ENCODE peak calls at places on chromosomes 5 and 9, in nine cellular contexts. Y, I, B, A, P, C, K, S and X are unnamed samples.

GRCh38 chr9:109427886-109428285 is 70.2 kb downstream of the PTPN3 start:
- DNase-seq in Y (no peak), I (no peak), B (no peak), A (no peak), P (no peak), C (no peak), K (no peak), S (no peak), X (no peak)

GRCh38 chr9:109253637-109254284 is 67.1 kb downstream of the EPB41L4B start:
- DNase-seq in Y (no peak), I (peak; percentile 82), B (no peak), A (peak; percentile 52), P (no peak), C (no peak), K (no peak), S (peak; percentile 42), X (no peak)

GRCh38 chr9:127154003-127154389 is 31.6 kb upstream of the ANGPTL2 start:
- DNase-seq in Y (no peak), I (no peak), B (no peak), A (no peak), P (no peak), C (no peak), K (no peak), S (no peak), X (no peak)

GRCh38 chr5:143541943-143542797 is 138.7 kb upstream of the NR3C1 start:
- DNase-seq in Y (no peak), I (no peak), B (no peak), A (no peak), P (no peak), C (no peak), K (no peak), S (no peak), X (no peak)

GRCh38 chr9:132539071-132539470 is 43.3 kb upstream of the BARHL1 start:
- DNase-seq in Y (no peak), I (no peak), B (no peak), A (no peak), P (no peak), C (no peak), K (no peak), S (no peak), X (no peak)

GRCh38 chr9:110797611-110798010 is 129.0 kb downstream of the MUSK start:
- DNase-seq in Y (no peak), I (peak; percentile 95), B (no peak), A (no peak), P (no peak), C (no peak), K (no peak), S (no peak), X (no peak)

GRCh38 chr5:40464461-40464860 is 215.3 kb upstream of the PTGER4 start:
- DNase-seq in Y (no peak), I (peak; percentile 15), B (no peak), A (no peak), P (no peak), C (no peak), K (no peak), S (no peak), X (no peak)

GRCh38 chr9:83238871-83239624 is 176.1 kb upstream of the RASEF start:
- DNase-seq in Y (no peak), I (no peak), B (no peak), A (no peak), P (no peak), C (no peak), K (no peak), S (no peak), X (no peak)

GRCh38 chr9:17484906-17485305 is 94.0 kb upstream of the SH3GL2 start:
- DNase-seq in Y (no peak), I (peak; percentile 11), B (no peak), A (no peak), P (no peak), C (no peak), K (no peak), S (no peak), X (no peak)

GRCh38 chr9:109640232-109641078 is 139.5 kb upstream of the PALM2AKAP2 start:
- DNase-seq in Y (no peak), I (peak; percentile 22), B (no peak), A (peak; percentile 70), P (no peak), C (no peak), K (no peak), S (peak; percentile 36), X (no peak)

GRCh38 chr9:123377211-123377971 is 21.4 kb downstream of the CRB2 start:
- DNase-seq in Y (no peak), I (no peak), B (no peak), A (no peak), P (no peak), C (no peak), K (no peak), S (no peak), X (no peak)

GRCh38 chr9:131707677-131708612 is 31.9 kb downstream of the RAPGEF1 start:
- DNase-seq in Y (peak; percentile 17), I (peak; percentile 81), B (no peak), A (peak; percentile 59), P (no peak), C (no peak), K (no peak), S (peak; percentile 86), X (peak; percentile 14)

GRCh38 chr9:122463828-122464632 is 13.7 kb downstream of the OR1J1 start:
- DNase-seq in Y (no peak), I (no peak), B (peak; percentile 27), A (no peak), P (no peak), C (no peak), K (no peak), S (no peak), X (no peak)

GRCh38 chr9:69976165-69976564 is 67.5 kb upstream of the MAMDC2 start:
- DNase-seq in Y (no peak), I (peak; percentile 97), B (no peak), A (no peak), P (no peak), C (no peak), K (no peak), S (no peak), X (no peak)

GRCh38 chr5:67732471-67732870 is 483.1 kb upstream of the PIK3R1 start:
- DNase-seq in Y (no peak), I (no peak), B (no peak), A (no peak), P (no peak), C (no peak), K (no peak), S (no peak), X (no peak)

GRCh38 chr5:51208291-51208690 is 175.0 kb upstream of the ISL1 start:
- DNase-seq in Y (no peak), I (no peak), B (no peak), A (no peak), P (no peak), C (no peak), K (no peak), S (no peak), X (no peak)

DNA sequence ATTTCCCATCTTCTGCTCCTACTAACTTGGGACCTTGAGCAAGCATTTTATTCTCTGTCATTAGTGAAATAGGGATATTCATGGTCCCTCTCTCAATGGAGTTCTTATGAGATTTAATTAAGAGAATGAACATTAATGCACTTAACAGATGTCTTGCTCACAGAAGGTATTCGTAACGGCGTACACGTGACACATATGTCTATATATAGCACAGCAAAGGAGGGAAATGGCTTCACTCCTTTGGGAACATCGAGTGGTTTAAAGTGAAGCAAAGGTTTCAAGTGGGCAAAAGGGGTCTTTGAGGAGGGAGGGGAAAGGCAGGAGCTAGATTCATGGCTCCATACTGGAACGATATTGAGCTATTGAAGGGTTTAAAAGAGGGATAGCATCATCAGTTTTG is 24.6 kb downstream of the KDM4C start:
- DNase-seq in Y (no peak), I (no peak), B (no peak), A (no peak), P (no peak), C (no peak), K (no peak), S (no peak), X (no peak)
- H3K4me1 ChIP-seq in Y (peaks cover 56% of the 10 kb centered on the region), I (peaks cover 9% of the 10 kb centered on the region), B (peaks cover 5% of the 10 kb centered on the region), A (no peaks in the 10 kb centered on the region), P (peaks cover 28% of the 10 kb centered on the region), C (peaks cover 61% of the 10 kb centered on the region), K (peaks cover 44% of the 10 kb centered on the region), S (peaks cover 22% of the 10 kb centered on the region), X (peaks cover 33% of the 10 kb centered on the region)

GRCh38 chr5:149215478-149216042 is 56.1 kb upstream of the AFAP1L1 start:
- DNase-seq in Y (no peak), I (peak; percentile 81), B (no peak), A (peak; percentile 68), P (no peak), C (no peak), K (no peak), S (no peak), X (no peak)
- H3K4me1 ChIP-seq in Y (no peaks in the 10 kb centered on the region), I (peaks cover 45% of the 10 kb centered on the region), B (no peaks in the 10 kb centered on the region), A (no peaks in the 10 kb centered on the region), P (no peaks in the 10 kb centered on the region), C (peaks cover 4% of the 10 kb centered on the region), K (peaks cover 21% of the 10 kb centered on the region), S (no peaks in the 10 kb centered on the region), X (no peaks in the 10 kb centered on the region)

DNA sequence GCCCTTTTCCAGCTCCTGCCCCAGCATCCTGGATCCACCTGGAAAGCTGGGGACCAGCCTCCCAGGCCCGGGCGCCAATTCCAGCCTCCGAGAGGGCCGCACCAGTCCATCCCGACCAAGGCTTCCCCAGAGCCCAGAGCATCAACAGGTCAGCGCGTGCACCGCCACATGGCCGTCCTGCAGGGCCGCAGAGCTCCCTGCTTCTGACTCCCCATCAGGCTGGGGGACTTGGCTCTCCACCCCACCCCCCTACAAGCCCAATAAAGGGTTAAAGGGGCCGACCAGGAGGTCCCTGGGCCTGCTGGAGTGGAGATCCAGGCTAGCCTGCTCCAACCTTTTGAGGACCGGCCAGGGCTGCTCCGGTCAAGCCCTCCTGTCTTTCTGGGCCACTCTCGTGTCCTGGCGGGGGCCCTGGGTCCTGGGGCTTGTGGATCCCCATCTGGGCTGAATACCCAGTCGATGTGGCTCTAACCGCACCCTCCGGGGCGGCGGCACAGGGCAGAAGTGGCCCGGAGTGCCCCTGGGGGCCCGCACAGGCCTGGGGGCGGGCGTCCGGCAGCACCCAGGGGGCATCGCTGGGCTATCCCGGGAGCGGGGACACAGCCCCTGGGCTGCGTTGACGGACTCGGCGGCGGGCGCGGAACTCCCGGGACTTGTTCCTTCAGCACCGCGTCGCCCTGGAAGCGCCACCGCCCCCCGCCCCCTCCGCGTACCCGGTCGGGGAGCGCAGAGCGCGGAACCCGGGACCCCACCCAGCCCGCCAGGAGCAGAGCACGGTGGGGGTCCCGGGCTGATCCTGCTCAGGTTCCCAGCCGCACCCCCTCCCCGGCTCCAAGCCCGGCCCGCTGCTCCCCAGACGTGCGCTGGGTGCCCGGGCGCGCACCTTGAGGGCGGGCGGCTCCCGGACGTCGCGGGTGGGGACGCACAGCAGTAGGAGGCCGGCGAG is 590 bp downstream of the ENTPD2 start:
- DNase-seq in Y (no peak), I (no peak), B (no peak), A (no peak), P (no peak), C (no peak), K (no peak), S (peak; percentile 36), X (no peak)
- H3K4me1 ChIP-seq in Y (peaks cover 8% of the 10 kb centered on the region), I (peaks cover 3% of the 10 kb centered on the region), B (no peaks in the 10 kb centered on the region), A (no peaks in the 10 kb centered on the region), P (peaks cover 10% of the 10 kb centered on the region), C (peaks cover 12% of the 10 kb centered on the region), K (peaks cover 71% of the 10 kb centered on the region), S (peaks cover 20% of the 10 kb centered on the region), X (peaks cover 18% of the 10 kb centered on the region)

DNA sequence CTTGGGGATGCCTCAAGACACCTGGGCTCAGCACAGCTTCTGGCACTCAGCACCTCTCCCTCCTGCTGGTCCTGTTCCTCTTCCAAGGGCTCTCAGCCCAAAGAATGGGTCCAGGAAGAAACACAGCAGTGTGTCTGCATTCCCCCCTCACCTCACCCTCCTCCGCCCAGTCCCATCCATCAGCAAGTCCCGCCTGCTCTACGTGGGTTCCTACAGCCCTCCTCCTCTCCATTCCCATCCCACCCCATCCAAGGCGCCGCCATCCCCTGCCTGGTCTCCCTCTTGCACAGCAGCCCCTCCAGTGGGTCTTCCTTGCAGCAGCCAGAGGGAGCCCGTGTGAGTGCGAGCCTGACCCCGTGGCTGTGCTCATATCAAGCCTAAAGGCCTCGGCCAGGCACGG is 52.3 kb upstream of the RPL26L1 start:
- DNase-seq in Y (no peak), I (no peak), B (no peak), A (no peak), P (no peak), C (no peak), K (no peak), S (peak; percentile 43), X (no peak)
- H3K4me1 ChIP-seq in Y (no peaks in the 10 kb centered on the region), I (peaks cover 58% of the 10 kb centered on the region), B (no peaks in the 10 kb centered on the region), A (peaks cover 6% of the 10 kb centered on the region), P (no peaks in the 10 kb centered on the region), C (no peaks in the 10 kb centered on the region), K (peaks cover 57% of the 10 kb centered on the region), S (peaks cover 23% of the 10 kb centered on the region), X (no peaks in the 10 kb centered on the region)